ENCODE peak calls at places on chromosomes 4 and X, in seven cellular contexts. Y is dorsolateral prefrontal cortex, V is HCT116, G is RWPE2, N is testis, H is hepatocyte, B is GM12878. Z is an unnamed sample.

GRCh38 chrX:46152756-46153155 is 392.5 kb downstream of the ZNF674 start:
- DNase-seq in G (no peak), N (no peak), B (no peak), V (no peak), H (no peak), Y (peak), Z (peak)

GRCh38 chr4:101651778-101652177 is 138.8 kb upstream of the BANK1 start:
- DNase-seq in N (no peak), V (no peak), B (no peak), G (no peak), H (no peak), Y (no peak), Z (no peak)

GRCh38 chr4:31020363-31020762 is 300.2 kb downstream of the PCDH7 start:
- DNase-seq in Y (no peak), N (no peak), B (no peak), H (peak), G (no peak), V (no peak), Z (no peak)

GRCh38 chr4:143294310-143294709 is 42.4 kb upstream of the GAB1 start:
- DNase-seq in N (peak), H (peak), V (no peak), G (no peak), Y (no peak), B (no peak), Z (no peak)

GRCh38 chrX:12080265-12080664 is 58.0 kb upstream of the FRMPD4 start:
- DNase-seq in Y (no peak), N (peak), H (peak), B (no peak), G (no peak), V (no peak), Z (peak)

GRCh38 chr4:141473952-141474351 is 162.4 kb upstream of the IL15 start:
- DNase-seq in H (no peak), B (no peak), N (no peak), Y (no peak), V (no peak), G (no peak), Z (no peak)

GRCh38 chr4:3674479-3674851 is 91.7 kb upstream of the ADRA2C start:
- DNase-seq in G (no peak), B (no peak), H (no peak), Y (peak), N (peak), V (no peak), Z (no peak)

GRCh38 chr4:147638942-147639341 is 21.7 kb downstream of the TMEM184C start:
- DNase-seq in H (no peak), Y (no peak), N (no peak), V (no peak), B (peak), G (no peak), Z (no peak)

GRCh38 chr4:70705856-70706461 is 15.8 kb upstream of the RUFY3 start:
- DNase-seq in V (no peak), G (no peak), Y (no peak), B (no peak), H (no peak), N (no peak), Z (no peak)

GRCh38 chr4:120293341-120293740 is 226.7 kb upstream of the MAD2L1 start:
- DNase-seq in G (no peak), V (no peak), B (no peak), H (no peak), Y (no peak), N (no peak), Z (no peak)

GRCh38 chr4:142480244-142480643 is 365.9 kb downstream of the INPP4B start:
- DNase-seq in Y (no peak), V (no peak), B (no peak), N (no peak), G (no peak), H (no peak), Z (no peak)

GRCh38 chr4:8846864-8847263 is 24.8 kb downstream of the HMX1 start:
- DNase-seq in V (peak), N (peak), B (no peak), G (no peak), Y (no peak), H (no peak), Z (peak)

GRCh38 chrX:65821721-65822496 is 154.5 kb downstream of the MSN start:
- DNase-seq in Y (no peak), G (no peak), V (no peak), N (peak), B (no peak), H (no peak), Z (no peak)

GRCh38 chr4:127957105-127957504 is 7.9 kb downstream of the MFSD8 start:
- DNase-seq in B (no peak), N (no peak), Y (no peak), H (no peak), G (no peak), V (no peak), Z (no peak)

GRCh38 chrX:662126-662525 is 31.5 kb downstream of the SHOX start:
- DNase-seq in G (no peak), N (no peak), Y (no peak), V (no peak), B (no peak), H (no peak), Z (no peak)

GRCh38 chr4:76384052-76384451 is 36.9 kb downstream of the CCDC158 start:
- DNase-seq in G (no peak), B (no peak), V (no peak), H (no peak), N (no peak), Y (no peak), Z (no peak)

DNA sequence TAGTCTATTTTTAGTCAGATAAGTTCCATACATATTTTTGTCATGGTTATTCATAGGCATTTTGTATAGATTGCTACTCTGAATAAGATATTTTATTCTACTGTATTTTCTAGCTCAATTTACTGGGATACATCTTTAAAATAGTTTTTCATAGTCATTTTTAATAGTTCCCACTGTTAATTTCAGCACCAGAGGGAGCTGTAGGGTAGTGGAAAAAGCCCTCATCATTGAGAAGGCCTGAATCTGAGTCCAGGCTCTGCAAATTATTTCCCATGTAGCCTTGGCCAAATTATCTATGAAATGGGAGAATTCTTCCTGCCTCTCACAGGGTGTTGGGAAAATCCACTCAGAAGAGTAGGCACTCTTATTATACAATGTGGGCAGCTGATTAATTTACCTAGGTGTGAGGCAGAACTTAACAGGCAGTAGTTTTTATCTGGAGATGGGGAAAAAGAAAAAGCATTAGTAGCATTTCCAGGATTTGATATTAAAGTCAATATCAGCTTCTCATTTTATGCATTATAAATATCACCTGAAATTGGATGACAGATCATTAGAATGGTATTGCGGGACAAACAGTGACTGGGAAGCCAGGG is 102.9 kb upstream of the PAQR3 start:
- DNase-seq in V (peak), H (peak), Y (no peak), N (peak), G (no peak), B (no peak), Z (peak)
- TF ChIP-seq CTCF in V (peak), H (peak), Y (peak), N (peak), G (peak), B (peak), Z (peak)

DNA sequence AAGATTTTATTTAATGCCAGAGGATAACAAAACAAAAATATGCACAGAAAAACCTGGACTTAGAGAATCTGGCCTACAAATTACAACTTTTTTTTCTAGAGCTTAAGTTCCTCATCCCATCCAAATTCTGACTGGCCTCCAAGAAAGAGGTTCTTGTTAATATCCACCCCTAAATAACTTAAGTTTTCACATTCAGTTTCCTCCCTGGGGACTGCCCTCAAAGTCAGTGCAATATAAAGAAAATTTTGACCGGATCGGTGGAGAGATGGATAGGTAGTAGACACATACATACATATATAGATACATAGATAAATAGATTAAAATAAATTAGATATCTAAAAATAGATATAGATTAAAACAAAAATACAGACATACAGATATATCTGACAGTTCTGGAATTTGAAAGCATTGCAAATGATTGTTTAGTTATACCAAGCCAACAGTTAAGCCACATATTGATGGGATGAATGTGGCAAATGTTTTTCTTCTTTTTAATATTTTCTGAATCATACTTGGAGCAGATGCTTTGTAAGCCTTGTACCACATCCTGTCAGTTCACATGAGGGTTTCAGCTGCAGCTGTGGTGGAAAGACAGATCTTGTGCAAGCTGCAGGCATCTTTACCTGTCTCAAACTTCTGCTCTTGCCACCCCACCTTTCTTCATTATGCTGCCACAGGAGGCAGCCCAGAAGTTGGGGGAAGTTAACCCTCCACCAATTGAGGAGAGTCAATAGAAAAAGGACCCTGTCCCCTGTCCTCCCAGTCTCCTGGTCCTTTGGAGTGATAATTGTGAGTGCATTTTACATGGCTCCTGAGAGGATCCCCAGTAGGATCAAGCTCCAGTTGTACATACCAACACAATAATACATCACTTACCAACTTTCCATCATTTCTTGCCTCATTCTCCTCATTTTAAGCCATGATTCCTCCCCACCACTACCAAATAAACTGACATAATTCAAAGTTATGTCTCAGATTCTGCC is 58.5 kb upstream of the PRDM8 start:
- DNase-seq in N (no peak), G (no peak), B (peak), V (no peak), Y (no peak), H (no peak), Z (no peak)
- H3K4me3 ChIP-seq in N (no peak), G (no peak), B (no peak), V (no peak), Y (no peak), H (no peak), Z (no peak)

GRCh38 chr4:80074651-80075050 is 1.6 kb upstream of the ANTXR2 start:
- DNase-seq in G (no peak), H (no peak), B (no peak), N (no peak), V (no peak), Y (no peak), Z (no peak)
- H3K27ac ChIP-seq in G (peak), H (no peak), B (no peak), N (no peak), V (no peak), Y (no peak), Z (no peak)

DNA sequence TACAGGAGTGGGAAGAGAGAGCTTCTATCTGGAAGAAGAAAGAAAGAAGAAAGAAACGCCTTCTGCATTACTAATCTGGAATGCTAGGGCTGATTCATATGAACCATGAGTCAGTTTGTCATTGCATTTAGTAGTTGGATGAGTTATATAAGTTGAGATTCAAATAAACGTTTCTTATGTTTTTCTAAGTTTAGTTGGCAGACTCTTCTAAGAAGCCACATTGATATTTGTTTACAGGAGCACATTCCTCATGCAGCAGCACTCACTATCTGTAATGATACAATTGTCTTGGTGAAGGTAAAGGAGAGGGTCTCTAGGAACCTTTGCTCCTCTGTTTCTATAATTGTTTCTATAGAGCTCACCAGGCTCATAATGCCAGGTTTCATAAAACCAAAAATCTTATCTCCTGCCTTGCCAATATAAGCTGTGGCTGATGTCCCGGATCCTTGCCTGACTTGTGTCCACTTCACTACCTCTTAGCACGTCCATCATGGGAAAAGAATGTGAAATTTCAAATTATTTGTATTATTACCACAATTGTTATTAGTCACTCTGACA is 39.5 kb downstream of the HOPX start:
- DNase-seq in G (no peak), V (peak), N (no peak), B (no peak), Y (no peak), H (peak), Z (no peak)
- TF ChIP-seq CTCF in G (no peak), V (no peak), N (no peak), B (no peak), Y (no peak), H (no peak), Z (no peak)

DNA sequence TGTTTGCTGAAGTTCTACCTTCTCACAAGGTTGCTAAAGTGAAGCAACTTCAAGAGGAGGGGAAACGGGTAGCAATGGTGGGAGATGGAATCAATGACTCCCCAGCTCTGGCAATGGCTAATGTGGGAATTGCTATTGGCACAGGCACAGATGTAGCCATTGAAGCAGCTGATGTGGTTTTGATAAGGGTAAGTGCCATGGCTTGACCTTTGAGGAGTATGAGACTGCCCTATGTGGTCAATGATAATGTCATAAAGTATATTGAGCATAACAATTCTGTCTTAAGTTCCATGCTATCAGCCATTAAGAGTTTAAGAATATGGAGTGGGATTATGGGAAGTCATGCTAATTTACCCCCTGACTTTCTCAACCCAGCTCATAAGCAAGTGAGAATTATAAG is 61.4 kb upstream of the PGK1 start:
- DNase-seq in H (no peak), Y (no peak), V (no peak), G (no peak), N (no peak), B (no peak), Z (no peak)
- H3K4me3 ChIP-seq in H (no peak), Y (no peak), V (no peak), G (no peak), N (no peak), B (no peak), Z (no peak)

GRCh38 chrX:28628101-28628500 is 40.9 kb downstream of the IL1RAPL1 start:
- DNase-seq in Y (no peak), V (no peak), G (no peak), H (peak), N (no peak), B (no peak), Z (no peak)
- H3K27ac ChIP-seq in Y (no peak), V (no peak), G (no peak), H (peak), N (no peak), B (no peak), Z (no peak)

Z was measured in WERI-Rb-1.